ENCODE peak calls at places on chromosomes 16 and 17, in seven cellular contexts. H is heart left ventricle, Z is endothelial cell of umbilical vein, J is sigmoid colon, M is A549, O is H1, U is prostate gland. X is an unnamed sample.

GRCh38 chr17:37585066-37585465 is 24.2 kb downstream of the SYNRG start:
- DNase-seq in H (no peak), Z (no peak), J (no peak), M (no peak), O (no peak), U (no peak), X (no peak)

GRCh38 chr16:14057878-14058382 is 13.2 kb upstream of the MRTFB start:
- DNase-seq in H (no peak), Z (peak; percentile 96), J (no peak), M (no peak), O (no peak), U (no peak), X (no peak)

GRCh38 chr17:79476074-79476473 is 134.8 kb downstream of the RBFOX3 start:
- DNase-seq in H (no peak), Z (no peak), J (no peak), M (no peak), O (no peak), U (no peak), X (no peak)

GRCh38 chr16:85441189-85441889 is 171.8 kb upstream of the GSE1 start:
- DNase-seq in H (no peak), Z (no peak), J (no peak), M (peak; percentile 34), O (no peak), U (no peak), X (no peak)

GRCh38 chr16:69179255-69180010 is 7.5 kb upstream of the SNTB2 start:
- DNase-seq in H (no peak), Z (peak; percentile 89), J (peak; percentile 91), M (peak; percentile 37), O (no peak), U (peak; percentile 88), X (peak; percentile 97)

GRCh38 chr17:2716649-2717048 is 5.1 kb upstream of the CLUH start:
- DNase-seq in H (no peak), Z (no peak), J (no peak), M (no peak), O (no peak), U (no peak), X (no peak)

GRCh38 chr16:53482123-53482522 is 20.9 kb downstream of the AKTIP start:
- DNase-seq in H (no peak), Z (peak; percentile 61), J (no peak), M (no peak), O (no peak), U (no peak), X (no peak)

GRCh38 chr16:55398683-55399230 is 74.8 kb downstream of the IRX6 start:
- DNase-seq in H (no peak), Z (no peak), J (no peak), M (no peak), O (no peak), U (no peak), X (no peak)

GRCh38 chr17:11909348-11909747 is 87.9 kb downstream of the ZNF18 start:
- DNase-seq in H (no peak), Z (no peak), J (no peak), M (no peak), O (peak; percentile 57), U (no peak), X (no peak)

GRCh38 chr17:74514632-74515035 is 16.6 kb downstream of the CD300LB start:
- DNase-seq in H (no peak), Z (no peak), J (peak; percentile 29), M (no peak), O (no peak), U (no peak), X (no peak)

GRCh38 chr17:74449306-74449705 is 17.1 kb upstream of the CD300A start:
- DNase-seq in H (peak; percentile 27), Z (no peak), J (no peak), M (no peak), O (no peak), U (no peak), X (no peak)

GRCh38 chr16:3971261-3971660 is 90.7 kb upstream of the CREBBP start:
- DNase-seq in H (no peak), Z (no peak), J (no peak), M (peak; percentile 32), O (no peak), U (no peak), X (no peak)

GRCh38 chr16:80058236-80058635 is 457.7 kb upstream of the MAF start:
- DNase-seq in H (peak; percentile 65), Z (no peak), J (peak; percentile 89), M (no peak), O (no peak), U (peak; percentile 52), X (no peak)

GRCh38 chr16:72856797-72857196 is 191.1 kb downstream of the ZFHX3 start:
- DNase-seq in H (no peak), Z (no peak), J (no peak), M (peak; percentile 30), O (peak; percentile 71), U (no peak), X (no peak)

GRCh38 chr17:75319818-75320691 is 30.8 kb upstream of the SLC25A19 start:
- DNase-seq in H (no peak), Z (no peak), J (no peak), M (no peak), O (no peak), U (no peak), X (no peak)

GRCh38 chr17:63335818-63336217 is 110.3 kb downstream of the CYB561 start:
- DNase-seq in H (no peak), Z (no peak), J (no peak), M (no peak), O (no peak), U (no peak), X (no peak)

GRCh38 chr16:48231675-48232214 is 12.4 kb upstream of the LONP2 start:
- DNase-seq in H (no peak), Z (peak; percentile 53), J (no peak), M (peak; percentile 65), O (peak; percentile 61), U (peak; percentile 22), X (peak; percentile 28)

GRCh38 chr17:69326302-69327059 is 452 bp downstream of the ABCA5 start:
- DNase-seq in H (peak; percentile 76), Z (peak; percentile 56), J (no peak), M (peak; percentile 6), O (no peak), U (peak; percentile 20), X (peak; percentile 13)

GRCh38 chr17:81244358-81245023 is 5.4 kb downstream of the NDUFAF8 start:
- DNase-seq in H (peak; percentile 49), Z (no peak), J (no peak), M (no peak), O (no peak), U (no peak), X (no peak)

GRCh38 chr17:81245665-81246342 is 6.7 kb downstream of the NDUFAF8 start:
- DNase-seq in H (peak; percentile 66), Z (no peak), J (no peak), M (no peak), O (no peak), U (no peak), X (no peak)

GRCh38 chr17:81246343-81246670 is 7.2 kb downstream of the NDUFAF8 start:
- DNase-seq in H (no peak), Z (no peak), J (no peak), M (no peak), O (no peak), U (no peak), X (no peak)

GRCh38 chr17:81246679-81247338 is 7.7 kb downstream of the NDUFAF8 start:
- DNase-seq in H (peak; percentile 54), Z (no peak), J (no peak), M (no peak), O (no peak), U (no peak), X (no peak)

GRCh38 chr17:81245024-81245664 is 6.0 kb downstream of the NDUFAF8 start:
- DNase-seq in H (peak; percentile 42), Z (no peak), J (no peak), M (no peak), O (no peak), U (no peak), X (no peak)
- TF ChIP-seq POLR2A in H (no peak), Z (no peak), J (no peak), M (peak; percentile 13), O (no peak), U (no peak), X (no peak)

DNA sequence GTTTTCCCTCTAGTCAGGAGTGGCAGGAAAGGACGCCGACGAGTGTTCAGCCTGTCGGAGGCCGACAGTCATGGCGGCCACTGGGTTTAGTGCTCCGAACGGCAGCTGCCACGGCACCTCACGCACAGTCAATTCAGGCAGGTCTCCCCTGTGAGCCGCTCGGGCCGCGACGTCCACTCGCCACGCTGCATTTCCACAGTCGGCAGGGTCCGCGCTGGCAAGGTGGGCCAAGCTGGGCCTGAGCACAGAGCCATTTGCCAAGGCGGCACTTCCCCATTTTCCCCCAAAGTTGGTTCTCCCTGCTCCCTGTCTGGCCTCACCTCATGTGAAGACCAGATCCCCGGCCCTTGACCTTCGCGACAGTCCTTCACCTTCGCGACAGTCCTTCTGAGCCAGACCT is 81.9 kb downstream of the SOCS1 start:
- DNase-seq in H (no peak), Z (no peak), J (no peak), M (no peak), O (no peak), U (no peak), X (no peak)
- TF ChIP-seq POLR2A in H (no peak), Z (no peak), J (no peak), M (no peak), O (no peak), U (no peak), X (no peak)

GRCh38 chr16:67198238-67198734 is 645 bp upstream of the ELMO3 start:
- DNase-seq in H (no peak), Z (peak; percentile 63), J (no peak), M (peak; percentile 66), O (peak; percentile 73), U (peak; percentile 47), X (peak; percentile 70)
- TF ChIP-seq POLR2A in H (no peak), Z (no peak), J (no peak), M (no peak), O (no peak), U (no peak), X (no peak)

GRCh38 chr17:78324391-78325075 is 35.3 kb downstream of the SOCS3 start:
- DNase-seq in H (peak; percentile 93), Z (peak; percentile 97), J (peak; percentile 94), M (peak; percentile 66), O (peak; percentile 65), U (no peak), X (peak; percentile 82)
- TF ChIP-seq POLR2A in H (no peak), Z (no peak), J (peak; percentile 35), M (no peak), O (no peak), U (no peak), X (no peak)

DNA sequence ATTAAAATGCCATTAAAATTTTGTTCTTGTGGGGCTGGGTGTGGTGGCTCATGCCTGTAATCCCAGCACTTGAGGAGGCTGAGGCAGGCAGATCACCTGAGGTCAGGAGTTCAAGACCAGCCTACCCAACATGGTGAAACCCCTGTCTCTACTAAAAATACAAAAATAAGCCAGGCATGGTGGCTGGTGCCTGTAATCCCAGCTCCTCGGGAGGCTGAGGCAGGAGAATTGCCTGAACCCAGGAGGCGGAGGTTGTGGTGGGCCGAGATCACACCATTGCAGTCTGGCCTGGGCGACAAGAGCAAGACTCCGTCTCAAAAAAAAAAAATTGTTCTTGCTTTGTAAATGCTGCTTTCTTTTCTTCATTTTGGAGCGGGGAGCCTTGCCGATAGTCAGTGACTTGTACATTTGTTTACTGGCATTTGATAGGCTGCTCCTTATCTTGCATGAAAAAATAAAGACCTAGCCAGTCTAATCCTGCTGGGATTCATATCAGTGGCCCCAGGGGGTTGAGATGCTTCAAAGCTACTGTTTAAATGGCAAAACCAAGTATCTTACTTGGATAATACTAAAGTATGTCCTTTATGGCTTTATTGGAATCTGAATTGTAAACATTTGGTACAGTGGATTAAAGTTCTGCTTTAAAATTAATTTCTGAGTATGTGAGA is 3.3 kb upstream of the CLTC start:
- DNase-seq in H (no peak), Z (no peak), J (no peak), M (no peak), O (no peak), U (no peak), X (no peak)
- TF ChIP-seq POLR2A in H (no peak), Z (no peak), J (no peak), M (no peak), O (no peak), U (no peak), X (no peak)

X was measured in adrenal gland.